ENCODE peak calls at places on chromosomes 12 and 14, in four cellular contexts. P is anterior cingulate cortex, L is A549, I is endothelial cell of umbilical vein. N is an unnamed sample.

GRCh38 chr14:103107941-103108748 is 13.6 kb downstream of the EXOC3L4 start:
- DNase-seq in I (no peak), L (no peak), P (no peak), N (no peak)

GRCh38 chr14:21724115-21724973 is 50.7 kb upstream of the OR4E1 start:
- DNase-seq in P (no peak), I (no peak), L (no peak), N (no peak)

GRCh38 chr12:28610401-28611114 is 420.3 kb downstream of the CCDC91 start:
- DNase-seq in L (no peak), P (no peak), I (no peak), N (no peak)

GRCh38 chr14:24171422-24172260 is at the start of gene REC8:
- DNase-seq in I (peak; percentile 82), L (no peak), P (peak; percentile 73), N (no peak)

GRCh38 chr12:114678718-114679117 is 5.3 kb downstream of the TBX3 start:
- DNase-seq in P (no peak), L (no peak), I (no peak), N (no peak)

GRCh38 chr12:97148941-97149559 is 242.0 kb downstream of the NEDD1 start:
- DNase-seq in P (no peak), I (peak; percentile 31), L (peak; percentile 24), N (peak; percentile 9)

GRCh38 chr12:76531056-76531455 is 28.5 kb downstream of the OSBPL8 start:
- DNase-seq in L (no peak), I (no peak), P (no peak), N (no peak)

GRCh38 chr12:7542813-7543212 is 39.2 kb upstream of the CD163 start:
- DNase-seq in L (no peak), I (no peak), P (no peak), N (no peak)

GRCh38 chr12:121577443-121578180 is 3.2 kb downstream of the KDM2B start:
- DNase-seq in I (no peak), P (no peak), L (no peak), N (no peak)

GRCh38 chr14:30528119-30528518 is 30.8 kb upstream of the G2E3 start:
- DNase-seq in I (no peak), P (no peak), L (no peak), N (no peak)

GRCh38 chr12:27260746-27261145 is 16.7 kb downstream of the STK38L start:
- DNase-seq in L (no peak), P (no peak), I (peak; percentile 30), N (no peak)

GRCh38 chr12:92695577-92695976 is 7.2 kb upstream of the PLEKHG7 start:
- DNase-seq in I (no peak), P (no peak), L (no peak), N (no peak)

GRCh38 chr14:39762576-39763401 is 330.6 kb upstream of the FBXO33 start:
- DNase-seq in L (no peak), P (no peak), I (no peak), N (no peak)

GRCh38 chr14:61493239-61493638 is 171.9 kb downstream of the PRKCH start:
- DNase-seq in L (no peak), I (peak; percentile 24), P (no peak), N (no peak)

GRCh38 chr14:32472512-32473472 is 143.7 kb downstream of the AKAP6 start:
- DNase-seq in L (no peak), I (peak; percentile 52), P (peak; percentile 1), N (no peak)

N was measured in glomerular endothelial cell.